ENCODE peak calls at places on chromosomes 7 and 10, in eight cellular contexts. G is fibroblast of villous mesenchyme; E is stimulated activated CD8-positive, alpha-beta memory T cell treated with anti-CD3 and anti-CD28 coated beads, Interleukin-4, amount 100 ng/mL, for 24 hours; R is mucosa of gallbladder; M is upper lobe of right lung; V is ACHN; N is PC-3; A is Kasumi-1. S is an unnamed sample.

GRCh38 chr10:67839957-67840356 is 2.0 kb upstream of the DNAJC12 start:
- DNase-seq in G (no peak), E (no peak), R (no peak), M (no peak), V (no peak), N (peak), A (no peak), S (no peak)

GRCh38 chr7:24419070-24419469 is 135.1 kb downstream of the NPY start:
- DNase-seq in G (no peak), E (no peak), R (no peak), M (no peak), V (peak), N (peak), A (no peak), S (no peak)

GRCh38 chr7:77569514-77570232 is 32.6 kb downstream of the PTPN12 start:
- DNase-seq in G (no peak), E (no peak), R (no peak), M (no peak), V (no peak), N (no peak), A (no peak), S (no peak)

GRCh38 chr10:31745612-31746376 is 182.8 kb downstream of the ARHGAP12 start:
- DNase-seq in G (peak), E (no peak), R (no peak), M (no peak), V (peak), N (peak), A (peak), S (no peak)

GRCh38 chr7:88200793-88201192 is 19.0 kb downstream of the SRI start:
- DNase-seq in G (no peak), E (no peak), R (no peak), M (no peak), V (no peak), N (no peak), A (no peak), S (no peak)

GRCh38 chr10:76305930-76306612 is 874.6 kb downstream of the LRMDA start:
- DNase-seq in G (no peak), E (no peak), R (no peak), M (no peak), V (no peak), N (no peak), A (no peak), S (no peak)

GRCh38 chr10:10977231-10977956 is 40.3 kb upstream of the CELF2 start:
- DNase-seq in G (no peak), E (no peak), R (no peak), M (no peak), V (no peak), N (no peak), A (no peak), S (no peak)

GRCh38 chr7:133434246-133434865 is 181.5 kb downstream of the EXOC4 start:
- DNase-seq in G (peak), E (no peak), R (no peak), M (no peak), V (peak), N (peak), A (peak), S (no peak)

GRCh38 chr10:86753056-86753455 is 3.4 kb upstream of the BMPR1A start:
- DNase-seq in G (no peak), E (no peak), R (no peak), M (no peak), V (no peak), N (no peak), A (no peak), S (no peak)

GRCh38 chr7:90563286-90563685 is 32.8 kb upstream of the CDK14 start:
- DNase-seq in G (peak), E (no peak), R (no peak), M (no peak), V (no peak), N (no peak), A (no peak), S (no peak)

GRCh38 chr10:119701861-119702260 is 24.0 kb upstream of the INPP5F start:
- DNase-seq in G (no peak), E (no peak), R (no peak), M (no peak), V (no peak), N (peak), A (no peak), S (no peak)

GRCh38 chr10:31075434-31075833 is 43.8 kb upstream of the ZNF438 start:
- DNase-seq in G (peak), E (no peak), R (no peak), M (no peak), V (no peak), N (peak), A (no peak), S (no peak)

GRCh38 chr7:41107330-41107937 is 595.5 kb downstream of the INHBA start:
- DNase-seq in G (no peak), E (no peak), R (peak), M (no peak), V (peak), N (peak), A (no peak), S (no peak)

GRCh38 chr7:148944935-148945934 is 61.1 kb upstream of the EZH2 start:
- DNase-seq in G (peak), E (no peak), R (no peak), M (no peak), V (peak), N (peak), A (no peak), S (no peak)

GRCh38 chr7:26178272-26178960 is 22.1 kb downstream of the HNRNPA2B1 start:
- DNase-seq in G (no peak), E (no peak), R (no peak), M (no peak), V (no peak), N (no peak), A (no peak), S (no peak)

GRCh38 chr7:70573202-70573810 is 558.6 kb upstream of the GALNT17 start:
- DNase-seq in G (no peak), E (no peak), R (no peak), M (no peak), V (no peak), N (no peak), A (no peak), S (no peak)

GRCh38 chr7:158740657-158741293 is 36.2 kb upstream of the NCAPG2 start:
- DNase-seq in G (peak), E (no peak), R (no peak), M (no peak), V (no peak), N (peak), A (no peak), S (no peak)

GRCh38 chr7:148650232-148650858 is 48.4 kb upstream of the CUL1 start:
- DNase-seq in G (peak), E (no peak), R (no peak), M (no peak), V (peak), N (peak), A (no peak), S (no peak)

GRCh38 chr7:151051108-151051507 is 2.8 kb downstream of the ASIC3 start:
- DNase-seq in G (peak), E (peak), R (peak), M (peak), V (peak), N (no peak), A (peak), S (peak)

GRCh38 chr7:131011976-131012375 is 278.0 kb upstream of the KLF14 start:
- DNase-seq in G (peak), E (no peak), R (no peak), M (no peak), V (peak), N (peak), A (peak), S (no peak)

GRCh38 chr10:62390497-62391176 is 16.5 kb downstream of the ZNF365 start:
- DNase-seq in G (no peak), E (no peak), R (no peak), M (no peak), V (no peak), N (peak), A (no peak), S (no peak)

GRCh38 chr10:49162761-49163160 is 25.4 kb downstream of the TMEM273 start:
- DNase-seq in G (no peak), E (no peak), R (no peak), M (no peak), V (no peak), N (no peak), A (no peak), S (no peak)

GRCh38 chr10:7558036-7558435 is 108.7 kb downstream of the ITIH5 start:
- DNase-seq in G (no peak), E (no peak), R (no peak), M (no peak), V (no peak), N (no peak), A (no peak), S (no peak)

GRCh38 chr7:82049442-82049841 is 279.6 kb upstream of the HGF start:
- DNase-seq in G (peak), E (no peak), R (no peak), M (no peak), V (no peak), N (peak), A (no peak), S (peak)

GRCh38 chr10:114491419-114491818 is 87.1 kb upstream of the AFAP1L2 start:
- DNase-seq in G (no peak), E (no peak), R (no peak), M (no peak), V (no peak), N (no peak), A (no peak), S (peak)

GRCh38 chr7:138338361-138338760 is 121.7 kb upstream of the TRIM24 start:
- DNase-seq in G (no peak), E (no peak), R (peak), M (no peak), V (no peak), N (peak), A (no peak), S (peak)

GRCh38 chr10:63286754-63287264 is 153.7 kb downstream of the NRBF2 start:
- DNase-seq in G (no peak), E (no peak), R (no peak), M (no peak), V (no peak), N (peak), A (no peak), S (no peak)

GRCh38 chr7:50614721-50615518 is 49.7 kb upstream of the DDC start:
- DNase-seq in G (no peak), E (no peak), R (peak), M (no peak), V (no peak), N (peak), A (no peak), S (no peak)

GRCh38 chr7:142626420-142627035 is 122.7 kb upstream of the PRSS1 start:
- DNase-seq in G (no peak), E (peak), R (peak), M (no peak), V (peak), N (peak), A (peak), S (no peak)

GRCh38 chr10:50545846-50546245 is 77.9 kb downstream of the SGMS1 start:
- DNase-seq in G (peak), E (no peak), R (no peak), M (no peak), V (no peak), N (no peak), A (no peak), S (no peak)

GRCh38 chr10:20144268-20144667 is 328.0 kb downstream of the PLXDC2 start:
- DNase-seq in G (no peak), E (no peak), R (no peak), M (no peak), V (no peak), N (no peak), A (no peak), S (no peak)

S was measured in left ventricle myocardium inferior.